ENCODE peak calls at places on chromosome 5, in four cellular contexts. C, E, B and S are unnamed samples.

GRCh38 chr5:132887326-132887725 is 13.9 kb downstream of the LEAP2 start:
- DNase-seq in C (no peak), E (no peak), B (no peak), S (no peak)

GRCh38 chr5:138503487-138504270 is 38.4 kb downstream of the EGR1 start:
- DNase-seq in C (peak; percentile 86), E (no peak), B (peak; percentile 33), S (no peak)

GRCh38 chr5:79062431-79062830 is 7.0 kb downstream of the DMGDH start:
- DNase-seq in C (no peak), E (no peak), B (no peak), S (no peak)

GRCh38 chr5:73902327-73903051 is 276.5 kb downstream of the ARHGEF28 start:
- DNase-seq in C (peak; percentile 41), E (no peak), B (peak; percentile 12), S (no peak)

GRCh38 chr5:127519527-127519926 is 2.1 kb downstream of the PRRC1 start:
- DNase-seq in C (no peak), E (no peak), B (peak; percentile 2), S (no peak)

GRCh38 chr5:147384346-147385193 is 125.3 kb downstream of the DPYSL3 start:
- DNase-seq in C (no peak), E (no peak), B (no peak), S (no peak)

GRCh38 chr5:130278136-130278535 is 373.9 kb downstream of the CHSY3 start:
- DNase-seq in C (no peak), E (no peak), B (no peak), S (no peak)

GRCh38 chr5:27191786-27192505 is 153.6 kb upstream of the CDH9 start:
- DNase-seq in C (no peak), E (no peak), B (peak; percentile 49), S (no peak)

GRCh38 chr5:27403248-27403882 is 365.0 kb upstream of the CDH9 start:
- DNase-seq in C (peak; percentile 7), E (no peak), B (no peak), S (no peak)

GRCh38 chr5:158701406-158702177 is 398.1 kb downstream of the EBF1 start:
- DNase-seq in C (peak; percentile 44), E (no peak), B (peak; percentile 58), S (no peak)

GRCh38 chr5:165304193-165304820 is 1798.9 kb downstream of the MAT2B start:
- DNase-seq in C (no peak), E (no peak), B (no peak), S (no peak)

GRCh38 chr5:4011943-4012342 is 416.3 kb downstream of the IRX1 start:
- DNase-seq in C (no peak), E (no peak), B (no peak), S (no peak)

GRCh38 chr5:1971944-1972343 is 89.2 kb upstream of the IRX4 start:
- DNase-seq in C (no peak), E (no peak), B (no peak), S (no peak)

GRCh38 chr5:168042284-168043080 is 249.0 kb upstream of the WWC1 start:
- DNase-seq in C (no peak), E (no peak), B (no peak), S (no peak)
- TF ChIP-seq CTCF in C (no peak), E (no peak), B (no peak), S (no peak)

DNA sequence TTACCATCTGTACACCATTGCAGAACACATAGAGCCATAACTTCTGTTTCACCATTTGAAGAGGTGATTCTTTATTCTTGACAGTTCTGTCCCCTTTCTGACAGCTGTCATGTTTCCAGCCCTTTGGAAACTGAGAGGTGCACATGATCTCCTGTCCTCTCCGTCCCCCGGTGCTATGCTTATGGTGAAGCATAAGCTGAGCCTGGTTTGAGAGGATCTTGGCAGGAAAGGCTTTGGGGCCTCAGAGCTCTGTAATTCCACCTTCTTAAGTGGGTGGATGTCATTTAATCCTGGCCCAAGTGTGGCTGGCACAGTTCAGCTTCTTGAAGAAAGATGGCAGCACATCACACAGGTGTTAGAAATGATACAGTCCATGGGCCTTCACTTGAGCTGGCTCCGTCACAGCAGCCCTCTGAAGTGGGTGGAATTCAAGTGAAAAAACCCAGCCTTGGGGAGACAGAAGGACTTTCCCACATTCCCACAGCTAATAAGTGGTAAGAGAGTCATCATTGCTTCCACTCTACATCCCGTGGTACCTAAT is 30.7 kb upstream of the GRPEL2 start:
- DNase-seq in C (no peak), E (no peak), B (no peak), S (no peak)
- TF ChIP-seq CTCF in C (no peak), E (no peak), B (no peak), S (no peak)

GRCh38 chr5:110414360-110414759 is 312.1 kb downstream of the TMEM232 start:
- DNase-seq in C (no peak), E (no peak), B (peak; percentile 11), S (no peak)
- TF ChIP-seq CTCF in C (no peak), E (no peak), B (peak; percentile 69), S (no peak)

DNA sequence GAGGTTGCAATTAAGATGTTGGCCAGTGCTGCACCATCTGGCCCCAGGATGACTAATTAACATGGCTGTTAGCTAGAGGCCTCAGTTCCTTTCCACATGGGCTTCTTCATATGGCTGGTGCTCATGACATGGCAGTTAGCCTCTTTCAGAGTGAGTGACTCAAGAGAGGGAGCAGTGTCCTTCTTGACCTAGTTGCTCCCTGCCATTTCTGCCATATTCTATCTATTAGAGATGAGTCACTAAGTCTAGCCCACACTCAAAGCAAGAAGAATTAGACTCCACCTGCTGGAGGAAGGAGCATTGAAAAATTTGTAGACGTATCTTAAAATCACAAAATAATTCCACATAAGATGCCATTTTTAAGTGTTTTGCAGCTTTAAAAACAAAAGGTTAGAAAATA is 651.2 kb upstream of the CCNG1 start:
- DNase-seq in C (no peak), E (no peak), B (no peak), S (no peak)
- TF ChIP-seq CTCF in C (no peak), E (no peak), B (no peak), S (no peak)

GRCh38 chr5:151078490-151079262 is 2.2 kb downstream of the TNIP1 start:
- DNase-seq in C (no peak), E (peak; percentile 58), B (no peak), S (no peak)

GRCh38 chr5:151082274-151082902 is 1.6 kb upstream of the TNIP1 start:
- DNase-seq in C (peak; percentile 73), E (no peak), B (no peak), S (no peak)

GRCh38 chr5:151081426-151082273 is 816 bp upstream of the TNIP1 start:
- DNase-seq in C (no peak), E (no peak), B (peak; percentile 50), S (no peak)

GRCh38 chr5:151079838-151080619 is 805 bp downstream of the TNIP1 start:
- DNase-seq in C (peak; percentile 54), E (no peak), B (peak; percentile 95), S (no peak)

DNA sequence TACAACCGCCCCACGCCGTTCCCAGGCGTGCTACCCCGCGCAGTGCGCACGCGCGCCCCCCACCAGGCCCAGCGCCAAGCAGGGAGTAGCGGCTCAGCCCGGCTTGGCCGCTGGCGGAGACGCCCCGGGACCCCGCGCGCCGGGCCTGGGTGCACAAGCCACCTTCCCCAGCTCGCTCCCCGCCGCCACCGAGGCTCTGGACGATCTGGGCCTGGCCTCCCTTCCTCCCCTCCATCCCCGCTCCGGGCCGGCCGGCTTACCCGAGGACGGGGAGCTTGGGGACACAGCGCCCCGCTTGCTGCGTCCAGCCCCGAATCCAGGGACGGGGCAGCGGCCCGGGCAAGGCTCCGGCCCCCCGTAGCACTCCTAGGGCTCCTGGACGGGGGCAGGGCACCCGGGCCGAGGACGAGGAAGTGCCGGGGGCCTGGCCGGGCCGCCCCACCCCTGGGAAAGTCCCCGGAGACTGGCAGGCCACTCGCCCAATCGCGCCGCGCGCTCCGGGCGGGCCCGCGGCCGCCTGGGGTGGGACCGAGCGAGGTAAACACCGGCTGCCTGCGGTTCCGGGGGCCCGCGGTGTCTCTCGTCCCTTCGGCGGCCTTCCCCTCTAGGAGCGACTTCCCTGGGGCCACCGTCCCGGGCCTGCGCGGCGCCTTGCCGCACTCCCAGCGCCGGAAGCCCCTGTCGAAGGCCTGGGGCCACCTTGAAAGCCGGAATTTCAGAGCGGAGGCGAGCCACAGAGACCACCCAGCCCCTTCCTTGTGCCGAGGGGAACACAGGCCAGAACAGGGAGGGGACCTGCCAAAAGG is at the start of gene TNIP1:
- DNase-seq in C (peak; percentile 88), E (peak; percentile 99), B (peak; percentile 78), S (peak; percentile 96)
- TF ChIP-seq CTCF in C (no peak), E (no peak), B (no peak), S (no peak)

GRCh38 chr5:6525910-6526309 is 77.3 kb downstream of the UBE2QL1 start:
- DNase-seq in C (peak; percentile 40), E (no peak), B (no peak), S (no peak)
- TF ChIP-seq CTCF in C (peak; percentile 37), E (no peak), B (no peak), S (no peak)